ENCODE peak calls at places on chromosomes 2 and 18, in ten cellular contexts. A is CD4-positive, CD25-positive, alpha-beta regulatory T cell; P is A673; K is thyroid gland; Y is PC-9; I is ovary; G is left lung; R is SK-N-SH; X is OCI-LY7; M is Karpas-422. B is an unnamed sample. For H3K4me1 and H3K36me3, the result is how much of the 10 kb centered on the place peaks cover.

GRCh38 chr2:33108483-33109443 is 162.0 kb downstream of the LTBP1 start:
- DNase-seq in I (no peak), A (no peak), X (no peak), K (no peak), P (no peak), G (no peak), M (no peak), R (peak), Y (no peak), B (no peak)

GRCh38 chr2:239050252-239050649 is 202.4 kb downstream of the TWIST2 start:
- DNase-seq in M (no peak), X (no peak), K (no peak), I (no peak), A (no peak), R (no peak), Y (no peak), G (no peak), P (no peak), B (no peak)

GRCh38 chr2:127100261-127101047 is 6.5 kb downstream of the BIN1 start:
- DNase-seq in G (peak), A (no peak), P (no peak), K (no peak), R (no peak), X (no peak), M (no peak), I (peak), Y (peak), B (no peak)

GRCh38 chr2:188645982-188646381 is 328.2 kb upstream of the COL3A1 start:
- DNase-seq in Y (no peak), X (no peak), K (no peak), A (no peak), P (no peak), M (no peak), I (no peak), R (no peak), G (no peak), B (no peak)

GRCh38 chr2:3289971-3290370 is 87.6 kb downstream of the EIPR1 start:
- DNase-seq in Y (no peak), A (no peak), M (no peak), K (no peak), I (no peak), P (no peak), X (no peak), G (no peak), R (peak), B (no peak)

GRCh38 chr2:164257794-164258193 is 363.5 kb downstream of the GRB14 start:
- DNase-seq in X (no peak), A (no peak), M (no peak), G (no peak), R (no peak), Y (no peak), I (no peak), K (no peak), P (no peak), B (no peak)

GRCh38 chr2:216643986-216644662 is 10.9 kb downstream of the IGFBP2 start:
- DNase-seq in A (no peak), G (no peak), Y (no peak), K (no peak), X (no peak), R (no peak), I (peak), P (peak), M (no peak), B (no peak)

GRCh38 chr2:203683932-203684556 is 22.4 kb upstream of the CD28 start:
- DNase-seq in P (no peak), Y (peak), G (no peak), R (no peak), M (peak), K (no peak), X (no peak), I (no peak), A (no peak), B (no peak)

GRCh38 chr2:227464356-227464755 is 7.6 kb upstream of the AGFG1 start:
- DNase-seq in P (no peak), Y (no peak), M (no peak), I (no peak), G (no peak), R (no peak), K (no peak), X (no peak), A (peak), B (no peak)

GRCh38 chr2:181474227-181474626 is 17.0 kb downstream of the ITGA4 start:
- DNase-seq in I (no peak), P (no peak), R (no peak), K (no peak), Y (no peak), A (no peak), M (no peak), X (no peak), G (no peak), B (no peak)

GRCh38 chr2:120418174-120418787 is 72.3 kb downstream of the INHBB start:
- DNase-seq in I (no peak), K (no peak), Y (no peak), P (no peak), R (no peak), G (no peak), M (no peak), A (no peak), X (no peak), B (no peak)

GRCh38 chr2:136909777-136910176 is 144.4 kb downstream of the THSD7B start:
- DNase-seq in Y (no peak), K (no peak), P (no peak), I (no peak), A (no peak), G (no peak), M (no peak), X (no peak), R (no peak), B (no peak)
- H3K4me3 ChIP-seq in Y (no peak), K (no peak), P (no peak), I (no peak), A (no peak), G (no peak), M (no peak), X (no peak), R (no peak), B (no peak)

GRCh38 chr2:224885836-224886547 is 156.3 kb downstream of the DOCK10 start:
- DNase-seq in P (peak), K (no peak), R (no peak), X (no peak), M (peak), I (no peak), A (peak), Y (no peak), G (no peak), B (no peak)
- H3K4me1 ChIP-seq in P (under half), K (under half), R (under half), X (under half), M (under half), I (under half), A (under half), Y (under half), G (half or more), B (under half)

GRCh38 chr2:179951680-179952079 is 55.4 kb downstream of the CWC22 start:
- DNase-seq in R (no peak), G (no peak), M (no peak), P (no peak), I (no peak), Y (no peak), K (no peak), X (no peak), A (no peak), B (no peak)

GRCh38 chr2:179946346-179946745 is 60.8 kb downstream of the CWC22 start:
- DNase-seq in Y (no peak), K (no peak), P (no peak), I (no peak), A (no peak), G (no peak), X (no peak), R (no peak), M (no peak), B (no peak)

GRCh38 chr2:179950391-179950790 is 56.7 kb downstream of the CWC22 start:
- DNase-seq in M (no peak), X (no peak), Y (no peak), R (no peak), K (no peak), I (no peak), P (no peak), G (no peak), A (no peak), B (no peak)

GRCh38 chr2:179948058-179948457 is 59.0 kb downstream of the CWC22 start:
- DNase-seq in A (no peak), M (no peak), R (no peak), G (no peak), P (no peak), Y (no peak), X (no peak), I (no peak), K (no peak), B (no peak)

GRCh38 chr2:179946810-179947485 is 60.1 kb downstream of the CWC22 start:
- DNase-seq in X (no peak), K (no peak), A (no peak), M (no peak), P (no peak), I (no peak), R (peak), G (no peak), Y (no peak), B (no peak)
- H3K36me3 ChIP-seq in X (half or more), K (under half), A (half or more), M (half or more), P (under half), I (under half), R (half or more), G (under half), Y (half or more), B (under half)

GRCh38 chr18:35581555-35582309 is at the start of gene GALNT1:
- DNase-seq in P (no peak), M (peak), X (peak), R (peak), G (peak), I (peak), A (peak), K (peak), Y (no peak), B (no peak)

GRCh38 chr18:35585608-35586007 is 4.1 kb downstream of the GALNT1 start:
- DNase-seq in I (no peak), K (no peak), A (no peak), G (no peak), Y (no peak), P (no peak), X (no peak), R (no peak), M (no peak), B (no peak)

GRCh38 chr18:35580748-35581534 is 599 bp upstream of the GALNT1 start:
- DNase-seq in P (peak), G (peak), K (peak), A (peak), M (peak), I (peak), X (peak), R (peak), Y (peak), B (peak)

GRCh38 chr18:35582310-35582682 is 756 bp downstream of the GALNT1 start:
- DNase-seq in G (no peak), R (no peak), X (peak), I (no peak), Y (no peak), K (no peak), M (peak), P (no peak), A (peak), B (no peak)

DNA sequence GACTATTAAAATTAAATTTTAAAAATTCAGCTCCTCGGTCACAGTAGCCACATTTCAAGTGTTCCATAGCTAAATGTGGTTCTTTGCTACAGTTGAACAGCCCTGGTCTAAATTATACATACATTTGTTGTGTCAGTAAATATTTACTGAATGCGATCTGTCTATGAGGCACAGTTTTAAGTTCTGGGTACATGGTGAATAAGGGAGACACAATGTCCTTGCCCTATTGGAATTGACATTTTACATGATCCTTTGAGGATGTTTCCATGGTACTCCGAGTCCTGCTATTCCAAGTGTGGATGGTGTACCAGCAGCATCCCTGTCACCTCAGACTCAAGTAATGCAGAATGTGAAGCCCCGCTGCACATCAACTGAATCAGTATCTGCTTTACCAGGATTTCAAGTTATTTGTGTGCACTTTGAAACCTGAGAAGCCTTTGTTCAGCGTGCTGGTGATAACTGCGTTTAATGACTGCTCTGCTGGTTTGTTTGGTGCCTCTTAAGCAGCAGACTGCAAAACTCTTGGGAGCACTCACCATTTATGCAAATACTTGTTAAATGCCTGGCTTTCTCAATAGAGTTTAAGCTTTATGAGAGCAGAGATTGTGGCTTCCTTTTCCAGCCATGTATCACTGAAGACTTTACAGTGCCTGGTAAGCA is 1.5 kb downstream of the GALNT1 start:
- DNase-seq in X (peak), Y (peak), R (peak), A (peak), G (no peak), K (peak), M (peak), I (no peak), P (peak), B (peak)
- H3K4me3 ChIP-seq in X (peak), Y (peak), R (no peak), A (peak), G (peak), K (no peak), M (peak), I (no peak), P (no peak), B (peak)

DNA sequence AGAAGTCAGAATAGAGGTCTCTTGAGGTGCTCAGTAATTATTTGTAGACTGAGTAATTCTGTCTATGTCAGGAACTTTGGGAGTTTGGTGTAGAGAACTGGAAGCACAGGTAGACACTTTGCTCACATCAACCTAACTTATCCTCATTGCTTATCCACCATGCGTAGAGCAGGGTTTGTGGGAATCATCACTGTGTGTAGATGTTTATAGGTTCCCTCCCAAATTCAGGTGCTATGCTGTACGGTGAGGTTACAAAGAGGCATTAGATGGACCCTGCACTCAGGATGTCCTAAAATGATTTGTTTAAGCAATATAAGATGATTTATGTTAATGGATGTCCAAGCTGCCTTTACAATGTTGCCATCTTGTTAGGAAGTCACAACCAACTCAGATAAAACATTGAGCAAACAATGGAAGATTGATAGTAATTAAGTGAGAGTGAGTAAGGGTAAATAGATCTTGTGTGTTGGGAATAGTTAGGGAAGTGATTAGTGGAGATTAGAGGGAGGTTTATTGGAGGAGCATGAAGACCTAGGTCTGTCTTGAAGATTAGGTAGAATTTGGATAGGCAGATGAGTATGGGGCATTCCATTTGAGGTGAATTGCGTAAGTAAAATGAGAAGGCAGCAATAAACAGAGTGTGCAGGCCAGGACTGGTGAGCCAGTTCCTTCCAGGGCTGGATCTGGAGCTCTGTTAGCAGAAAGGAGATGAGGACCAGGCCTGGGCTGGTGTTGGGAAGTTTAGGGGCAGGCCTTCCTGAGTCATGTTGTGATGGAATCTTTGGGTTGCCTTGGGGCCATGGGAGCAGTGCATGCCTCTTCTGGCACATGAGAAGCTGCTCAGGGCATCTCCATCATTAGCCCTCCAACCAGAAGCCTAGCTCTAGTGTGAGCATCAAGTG is 12.1 kb downstream of the EPAS1 start:
- DNase-seq in R (no peak), X (no peak), Y (no peak), P (no peak), G (no peak), I (no peak), M (no peak), K (no peak), A (no peak), B (no peak)
- H3K4me1 ChIP-seq in R (under half), X (under half), Y (half or more), P (under half), G (half or more), I (under half), M (under half), K (under half), A (under half), B (under half)

GRCh38 chr2:117862459-117862858 is 48.0 kb downstream of the DDX18 start:
- DNase-seq in G (no peak), A (no peak), M (no peak), Y (no peak), K (no peak), X (no peak), P (no peak), R (no peak), I (no peak), B (no peak)
- H3K36me3 ChIP-seq in G (under half), A (under half), M (under half), Y (under half), K (under half), X (under half), P (under half), R (under half), I (under half), B (under half)